ENCODE peak calls at places on chromosome 22, in nine cellular contexts. G is uterus, I is tibial nerve, S is adrenal gland, O is heart left ventricle, C is sigmoid colon, B is Peyer's patch, Q is IMR-90, W is H1. R is an unnamed sample. For H3K27me3, the result is how much of the 10 kb centered on the place peaks cover.

GRCh38 chr22:38981005-38981658 is 1.0 kb upstream of the APOBEC3B start:
- DNase-seq in Q (peak), G (peak), I (no peak), S (no peak), B (peak), W (no peak), O (no peak), C (no peak), R (no peak)

GRCh38 chr22:31538815-31539214 is 42.5 kb downstream of the SFI1 start:
- DNase-seq in O (no peak), I (no peak), G (no peak), B (no peak), C (no peak), Q (no peak), S (no peak), W (no peak), R (no peak)

GRCh38 chr22:50641696-50642607 is 14.0 kb upstream of the ARSA start:
- DNase-seq in G (peak), S (no peak), W (peak), C (peak), B (peak), I (no peak), Q (peak), O (no peak), R (no peak)

GRCh38 chr22:22761963-22762772 is 117.8 kb downstream of the GGTLC2 start:
- DNase-seq in C (no peak), I (no peak), O (no peak), S (no peak), W (no peak), G (no peak), B (no peak), Q (no peak), R (peak)

GRCh38 chr22:21951062-21951461 is 1.6 kb downstream of the PPM1F start:
- DNase-seq in W (no peak), C (no peak), B (no peak), I (no peak), G (no peak), O (no peak), Q (no peak), S (no peak), R (no peak)

GRCh38 chr22:29200901-29201300 is 4.8 kb upstream of the EMID1 start:
- DNase-seq in I (no peak), O (no peak), W (no peak), C (no peak), B (no peak), Q (no peak), G (no peak), S (no peak), R (no peak)

GRCh38 chr22:45912910-45913309 is 64.1 kb downstream of the WNT7B start:
- DNase-seq in C (no peak), I (no peak), O (no peak), Q (no peak), S (no peak), B (no peak), G (no peak), W (no peak), R (no peak)

GRCh38 chr22:20095521-20095920 is 15.5 kb downstream of the DGCR8 start:
- DNase-seq in C (no peak), O (no peak), S (no peak), Q (no peak), W (no peak), I (no peak), G (no peak), B (no peak), R (no peak)

GRCh38 chr22:16955081-16955480 is 52.9 kb downstream of the GAB4 start:
- DNase-seq in W (no peak), B (no peak), G (no peak), C (no peak), Q (no peak), S (no peak), O (no peak), I (no peak), R (peak)

GRCh38 chr22:38724926-38725571 is 19.3 kb downstream of the GTPBP1 start:
- DNase-seq in I (no peak), C (peak), Q (peak), S (no peak), B (no peak), G (no peak), O (no peak), W (no peak), R (no peak)

GRCh38 chr22:38462960-38463784 is 4.7 kb upstream of the KDELR3 start:
- DNase-seq in G (no peak), W (no peak), O (peak), I (no peak), S (no peak), Q (no peak), C (no peak), B (no peak), R (no peak)

GRCh38 chr22:42364641-42365336 is 67.4 kb downstream of the NFAM1 start:
- DNase-seq in G (no peak), I (peak), Q (peak), B (no peak), O (peak), C (peak), S (no peak), W (no peak), R (no peak)

GRCh38 chr22:35043251-35043931 is 22.6 kb upstream of the ISX start:
- DNase-seq in Q (no peak), O (no peak), G (no peak), B (no peak), C (no peak), S (no peak), I (no peak), W (no peak), R (no peak)

GRCh38 chr22:31838917-31839316 is 85.1 kb downstream of the DEPDC5 start:
- DNase-seq in C (no peak), Q (no peak), B (no peak), W (no peak), G (no peak), O (no peak), I (no peak), S (no peak), R (no peak)

GRCh38 chr22:17120281-17120680 is 879 bp downstream of the TMEM121B start:
- DNase-seq in I (no peak), S (peak), B (peak), O (peak), W (peak), Q (peak), G (no peak), C (no peak), R (no peak)

GRCh38 chr22:26553056-26553752 is 36.7 kb downstream of the TPST2 start:
- DNase-seq in B (no peak), W (no peak), C (no peak), O (no peak), G (no peak), Q (peak), S (no peak), I (no peak), R (no peak)

GRCh38 chr22:21697866-21698265 is 32.1 kb downstream of the PPIL2 start:
- DNase-seq in Q (peak), O (no peak), S (no peak), W (no peak), B (no peak), I (no peak), C (no peak), G (no peak), R (no peak)

GRCh38 chr22:39778055-39778454 is 115.5 kb downstream of the ENTHD1 start:
- DNase-seq in C (no peak), Q (no peak), O (no peak), I (no peak), S (no peak), G (no peak), B (no peak), W (no peak), R (no peak)

GRCh38 chr22:30245181-30245984 is 1.2 kb downstream of the LIF start:
- DNase-seq in C (no peak), G (no peak), S (no peak), I (no peak), B (no peak), Q (no peak), O (no peak), W (no peak), R (no peak)
- H3K27me3 ChIP-seq in C (under half), G (under half), S (under half), I (under half), B (under half), Q (under half), O (under half), W (under half), R (under half)

GRCh38 chr22:48944433-48944755 is 883.3 kb downstream of the BRD1 start:
- DNase-seq in I (no peak), O (no peak), G (no peak), W (no peak), C (peak), S (no peak), Q (no peak), B (peak), R (peak)

GRCh38 chr22:48942698-48943566 is 884.7 kb downstream of the BRD1 start:
- DNase-seq in I (no peak), Q (no peak), W (no peak), O (no peak), S (no peak), B (peak), C (peak), G (no peak), R (peak)

GRCh38 chr22:48944756-48945620 is 882.7 kb downstream of the BRD1 start:
- DNase-seq in S (no peak), I (no peak), Q (no peak), O (no peak), C (peak), G (no peak), W (no peak), B (peak), R (peak)

GRCh38 chr22:48941903-48942625 is 885.6 kb downstream of the BRD1 start:
- DNase-seq in G (no peak), I (no peak), Q (no peak), B (peak), S (no peak), C (peak), O (no peak), W (no peak), R (peak)

DNA sequence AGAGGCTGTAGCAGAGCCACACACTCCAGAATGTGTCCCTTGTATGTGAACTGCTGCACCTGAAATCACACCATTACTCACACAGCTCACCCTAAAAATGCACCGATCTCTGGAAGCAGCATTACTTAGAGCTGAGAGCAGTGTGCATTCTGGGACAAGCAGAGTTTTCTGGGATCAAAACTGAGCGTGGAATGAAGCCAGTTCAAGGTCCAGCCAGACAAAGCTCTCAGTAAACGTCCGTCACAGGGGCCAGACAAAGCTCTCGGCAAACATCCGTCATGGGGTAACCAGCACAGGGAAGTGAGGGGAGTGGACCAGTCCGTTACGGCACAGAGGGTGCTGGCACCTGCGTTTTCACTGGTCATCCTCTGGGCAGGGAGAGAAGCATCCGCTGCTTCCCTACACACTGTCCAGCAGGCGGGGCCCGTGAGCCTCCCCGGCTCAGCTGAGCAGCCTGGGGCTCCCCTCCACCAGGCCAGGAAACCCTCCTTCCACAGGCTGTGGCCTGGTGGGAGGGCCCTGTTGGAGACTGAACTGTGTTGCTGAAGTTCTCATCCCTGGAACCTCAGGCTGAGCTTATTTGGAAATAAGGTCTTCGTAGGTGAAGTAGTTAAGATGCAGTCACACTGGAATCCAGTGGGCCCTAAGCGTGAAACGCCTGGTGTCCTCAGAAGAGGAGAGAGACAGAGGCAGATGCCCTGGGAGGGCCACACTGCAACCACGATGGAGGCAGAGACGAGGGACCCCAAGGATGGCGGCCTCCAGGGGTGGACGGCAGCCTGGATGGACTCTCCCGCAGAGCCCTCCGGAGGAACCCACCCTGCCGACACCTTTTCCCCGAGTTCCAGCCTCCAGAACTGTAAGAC is 883.9 kb downstream of the BRD1 start:
- DNase-seq in G (no peak), Q (no peak), W (peak), O (no peak), C (peak), I (no peak), S (no peak), B (peak), R (peak)
- TF ChIP-seq POLR2A in G (no peak), Q (no peak), W (no peak), O (no peak), C (no peak), I (no peak), S (no peak), B (no peak), R (no peak)

GRCh38 chr22:37378642-37379058 is 48.6 kb downstream of the ELFN2 start:
- DNase-seq in W (no peak), O (no peak), I (no peak), G (no peak), S (no peak), C (no peak), Q (no peak), B (no peak), R (no peak)

GRCh38 chr22:37379085-37379484 is 48.2 kb downstream of the ELFN2 start:
- DNase-seq in I (no peak), C (no peak), G (no peak), W (no peak), Q (no peak), B (no peak), O (no peak), S (no peak), R (no peak)

GRCh38 chr22:37383342-37383741 is 43.9 kb downstream of the ELFN2 start:
- DNase-seq in O (no peak), I (no peak), G (no peak), Q (peak), B (no peak), S (no peak), W (no peak), C (no peak), R (no peak)

GRCh38 chr22:37379716-37380115 is 47.6 kb downstream of the ELFN2 start:
- DNase-seq in B (no peak), I (no peak), O (no peak), C (no peak), S (no peak), W (no peak), Q (no peak), G (no peak), R (no peak)

GRCh38 chr22:37381489-37381888 is 45.8 kb downstream of the ELFN2 start:
- DNase-seq in W (no peak), B (no peak), C (no peak), Q (peak), G (no peak), S (no peak), O (no peak), I (no peak), R (no peak)
- H3K27me3 ChIP-seq in W (under half), B (under half), C (under half), Q (under half), G (under half), S (under half), O (half or more), I (under half), R (under half)

GRCh38 chr22:36201630-36202312 is at the start of gene APOL4:
- DNase-seq in O (peak), W (no peak), Q (no peak), C (peak), B (peak), G (peak), I (peak), S (peak), R (no peak)
- TF ChIP-seq POLR2A in O (peak), W (no peak), Q (no peak), C (no peak), B (no peak), G (no peak), I (no peak), S (no peak), R (no peak)

R was measured in vagina.